ENCODE peak calls at places on chromosomes 4 and X, in seven cellular contexts. One of them, this sample, is unnamed.

GRCh38 chr4:102612824-102613366 is 111.7 kb downstream of the NFKB1 start:
- DNase-seq in activated T-cell treated with anti-CD3 and anti-CD28 coated beads for 48 hours: peak
- DNase-seq in RPMI7951: no peak
- DNase-seq in AG20443: no peak
- DNase-seq in non-pigmented ciliary epithelial cell: no peak
- DNase-seq in SK-MEL-5: no peak
- DNase-seq in posterior cingulate gyrus: no peak
- DNase-seq in this sample: no peak

GRCh38 chr4:67161311-67161710 is 384.0 kb downstream of the CENPC start:
- DNase-seq in non-pigmented ciliary epithelial cell: no peak
- DNase-seq in AG20443: no peak
- DNase-seq in SK-MEL-5: no peak
- DNase-seq in activated T-cell treated with anti-CD3 and anti-CD28 coated beads for 48 hours: no peak
- DNase-seq in RPMI7951: no peak
- DNase-seq in posterior cingulate gyrus: no peak
- DNase-seq in this sample: no peak

GRCh38 chrX:77776648-77777047 is 9.4 kb downstream of the ATRX start:
- DNase-seq in posterior cingulate gyrus: no peak
- DNase-seq in activated T-cell treated with anti-CD3 and anti-CD28 coated beads for 48 hours: no peak
- DNase-seq in RPMI7951: no peak
- DNase-seq in SK-MEL-5: no peak
- DNase-seq in AG20443: no peak
- DNase-seq in non-pigmented ciliary epithelial cell: no peak
- DNase-seq in this sample: no peak

GRCh38 chr4:80361329-80361900 is 25.9 kb downstream of the CFAP299 start:
- DNase-seq in AG20443: peak
- DNase-seq in RPMI7951: peak
- DNase-seq in non-pigmented ciliary epithelial cell: no peak
- DNase-seq in activated T-cell treated with anti-CD3 and anti-CD28 coated beads for 48 hours: no peak
- DNase-seq in posterior cingulate gyrus: no peak
- DNase-seq in SK-MEL-5: peak
- DNase-seq in this sample: peak

GRCh38 chr4:815464-816146 is 10.3 kb downstream of the CPLX1 start:
- DNase-seq in posterior cingulate gyrus: no peak
- DNase-seq in activated T-cell treated with anti-CD3 and anti-CD28 coated beads for 48 hours: no peak
- DNase-seq in AG20443: no peak
- DNase-seq in RPMI7951: no peak
- DNase-seq in non-pigmented ciliary epithelial cell: no peak
- DNase-seq in SK-MEL-5: no peak
- DNase-seq in this sample: no peak

GRCh38 chr4:3791910-3792542 is 25.8 kb downstream of the ADRA2C start:
- DNase-seq in AG20443: peak
- DNase-seq in SK-MEL-5: no peak
- DNase-seq in posterior cingulate gyrus: no peak
- DNase-seq in activated T-cell treated with anti-CD3 and anti-CD28 coated beads for 48 hours: no peak
- DNase-seq in non-pigmented ciliary epithelial cell: no peak
- DNase-seq in RPMI7951: no peak
- DNase-seq in this sample: no peak

GRCh38 chrX:56232221-56233082 is at the start of gene KLF8:
- DNase-seq in posterior cingulate gyrus: no peak
- DNase-seq in RPMI7951: peak
- DNase-seq in SK-MEL-5: peak
- DNase-seq in non-pigmented ciliary epithelial cell: no peak
- DNase-seq in AG20443: peak
- DNase-seq in activated T-cell treated with anti-CD3 and anti-CD28 coated beads for 48 hours: peak
- DNase-seq in this sample: no peak

GRCh38 chr4:184123009-184123408 is 94.7 kb downstream of the ENPP6 start:
- DNase-seq in posterior cingulate gyrus: no peak
- DNase-seq in AG20443: no peak
- DNase-seq in RPMI7951: no peak
- DNase-seq in SK-MEL-5: peak
- DNase-seq in activated T-cell treated with anti-CD3 and anti-CD28 coated beads for 48 hours: no peak
- DNase-seq in non-pigmented ciliary epithelial cell: no peak
- DNase-seq in this sample: no peak

GRCh38 chr4:121147923-121148443 is 16.1 kb downstream of the TNIP3 start:
- DNase-seq in SK-MEL-5: no peak
- DNase-seq in non-pigmented ciliary epithelial cell: no peak
- DNase-seq in posterior cingulate gyrus: no peak
- DNase-seq in RPMI7951: no peak
- DNase-seq in activated T-cell treated with anti-CD3 and anti-CD28 coated beads for 48 hours: no peak
- DNase-seq in AG20443: peak
- DNase-seq in this sample: no peak

GRCh38 chr4:13522282-13523104 is 21.8 kb downstream of the NKX3-2 start:
- DNase-seq in activated T-cell treated with anti-CD3 and anti-CD28 coated beads for 48 hours: no peak
- DNase-seq in posterior cingulate gyrus: no peak
- DNase-seq in RPMI7951: no peak
- DNase-seq in non-pigmented ciliary epithelial cell: no peak
- DNase-seq in AG20443: peak
- DNase-seq in SK-MEL-5: no peak
- DNase-seq in this sample: no peak

GRCh38 chrX:132591719-132592275 is 103.0 kb upstream of the MBNL3 start:
- DNase-seq in SK-MEL-5: no peak
- DNase-seq in posterior cingulate gyrus: no peak
- DNase-seq in activated T-cell treated with anti-CD3 and anti-CD28 coated beads for 48 hours: no peak
- DNase-seq in RPMI7951: no peak
- DNase-seq in non-pigmented ciliary epithelial cell: no peak
- DNase-seq in AG20443: no peak
- DNase-seq in this sample: no peak

GRCh38 chr4:88786011-88786410 is 88.4 kb upstream of the NAP1L5 start:
- DNase-seq in AG20443: no peak
- DNase-seq in posterior cingulate gyrus: peak
- DNase-seq in SK-MEL-5: no peak
- DNase-seq in activated T-cell treated with anti-CD3 and anti-CD28 coated beads for 48 hours: no peak
- DNase-seq in non-pigmented ciliary epithelial cell: no peak
- DNase-seq in RPMI7951: no peak
- DNase-seq in this sample: no peak

GRCh38 chrX:42149786-42150185 is 226.4 kb upstream of the CASK start:
- DNase-seq in RPMI7951: peak
- DNase-seq in AG20443: peak
- DNase-seq in posterior cingulate gyrus: no peak
- DNase-seq in activated T-cell treated with anti-CD3 and anti-CD28 coated beads for 48 hours: no peak
- DNase-seq in non-pigmented ciliary epithelial cell: no peak
- DNase-seq in SK-MEL-5: no peak
- DNase-seq in this sample: no peak

GRCh38 chr4:179626687-179627086 is 2184.4 kb upstream of the AGA start:
- DNase-seq in SK-MEL-5: peak
- DNase-seq in AG20443: no peak
- DNase-seq in posterior cingulate gyrus: no peak
- DNase-seq in RPMI7951: no peak
- DNase-seq in activated T-cell treated with anti-CD3 and anti-CD28 coated beads for 48 hours: no peak
- DNase-seq in non-pigmented ciliary epithelial cell: no peak
- DNase-seq in this sample: no peak

GRCh38 chrX:15675490-15675921 is 10.9 kb upstream of the CLTRN start:
- DNase-seq in RPMI7951: no peak
- DNase-seq in AG20443: peak
- DNase-seq in SK-MEL-5: no peak
- DNase-seq in activated T-cell treated with anti-CD3 and anti-CD28 coated beads for 48 hours: peak
- DNase-seq in posterior cingulate gyrus: peak
- DNase-seq in non-pigmented ciliary epithelial cell: peak
- DNase-seq in this sample: peak

GRCh38 chrX:45697591-45697990 is 496.9 kb upstream of the DIPK2B start:
- DNase-seq in non-pigmented ciliary epithelial cell: peak
- DNase-seq in SK-MEL-5: no peak
- DNase-seq in activated T-cell treated with anti-CD3 and anti-CD28 coated beads for 48 hours: no peak
- DNase-seq in RPMI7951: peak
- DNase-seq in posterior cingulate gyrus: no peak
- DNase-seq in AG20443: peak
- DNase-seq in this sample: no peak

GRCh38 chr4:184941671-184942070 is 76.6 kb upstream of the HELT start:
- DNase-seq in activated T-cell treated with anti-CD3 and anti-CD28 coated beads for 48 hours: no peak
- DNase-seq in SK-MEL-5: no peak
- DNase-seq in AG20443: no peak
- DNase-seq in RPMI7951: no peak
- DNase-seq in non-pigmented ciliary epithelial cell: no peak
- DNase-seq in posterior cingulate gyrus: no peak
- DNase-seq in this sample: no peak

GRCh38 chr4:103938488-103938887 is 218.7 kb upstream of the TACR3 start:
- DNase-seq in non-pigmented ciliary epithelial cell: no peak
- DNase-seq in SK-MEL-5: no peak
- DNase-seq in activated T-cell treated with anti-CD3 and anti-CD28 coated beads for 48 hours: no peak
- DNase-seq in posterior cingulate gyrus: no peak
- DNase-seq in AG20443: no peak
- DNase-seq in RPMI7951: no peak
- DNase-seq in this sample: no peak

GRCh38 chr4:4659871-4660651 is 118.2 kb upstream of the STX18 start:
- DNase-seq in SK-MEL-5: no peak
- DNase-seq in non-pigmented ciliary epithelial cell: peak
- DNase-seq in posterior cingulate gyrus: no peak
- DNase-seq in activated T-cell treated with anti-CD3 and anti-CD28 coated beads for 48 hours: no peak
- DNase-seq in RPMI7951: peak
- DNase-seq in AG20443: peak
- DNase-seq in this sample: no peak

GRCh38 chrX:46218373-46218772 is 326.8 kb downstream of the ZNF674 start:
- DNase-seq in posterior cingulate gyrus: no peak
- DNase-seq in activated T-cell treated with anti-CD3 and anti-CD28 coated beads for 48 hours: no peak
- DNase-seq in RPMI7951: no peak
- DNase-seq in SK-MEL-5: no peak
- DNase-seq in non-pigmented ciliary epithelial cell: no peak
- DNase-seq in AG20443: no peak
- DNase-seq in this sample: no peak

GRCh38 chrX:115425359-115425758 is 135.6 kb upstream of the PLS3 start:
- DNase-seq in activated T-cell treated with anti-CD3 and anti-CD28 coated beads for 48 hours: no peak
- DNase-seq in SK-MEL-5: no peak
- DNase-seq in posterior cingulate gyrus: no peak
- DNase-seq in RPMI7951: no peak
- DNase-seq in non-pigmented ciliary epithelial cell: no peak
- DNase-seq in AG20443: no peak
- DNase-seq in this sample: no peak

GRCh38 chr4:124722069-124722468 is 9.5 kb upstream of the ANKRD50 start:
- DNase-seq in AG20443: no peak
- DNase-seq in RPMI7951: peak
- DNase-seq in posterior cingulate gyrus: no peak
- DNase-seq in activated T-cell treated with anti-CD3 and anti-CD28 coated beads for 48 hours: no peak
- DNase-seq in SK-MEL-5: peak
- DNase-seq in non-pigmented ciliary epithelial cell: no peak
- DNase-seq in this sample: no peak

GRCh38 chr4:635851-636627 is 10.7 kb downstream of the PDE6B start:
- DNase-seq in non-pigmented ciliary epithelial cell: no peak
- DNase-seq in RPMI7951: no peak
- DNase-seq in SK-MEL-5: no peak
- DNase-seq in posterior cingulate gyrus: no peak
- DNase-seq in AG20443: no peak
- DNase-seq in activated T-cell treated with anti-CD3 and anti-CD28 coated beads for 48 hours: no peak
- DNase-seq in this sample: no peak

GRCh38 chr4:117874241-117874640 is 160.0 kb upstream of the NDST3 start:
- DNase-seq in RPMI7951: no peak
- DNase-seq in SK-MEL-5: no peak
- DNase-seq in posterior cingulate gyrus: no peak
- DNase-seq in activated T-cell treated with anti-CD3 and anti-CD28 coated beads for 48 hours: no peak
- DNase-seq in non-pigmented ciliary epithelial cell: no peak
- DNase-seq in AG20443: no peak
- DNase-seq in this sample: no peak

GRCh38 chrX:18377802-18378201 is 23.3 kb upstream of the SCML2 start:
- DNase-seq in activated T-cell treated with anti-CD3 and anti-CD28 coated beads for 48 hours: peak
- DNase-seq in SK-MEL-5: peak
- DNase-seq in RPMI7951: peak
- DNase-seq in posterior cingulate gyrus: no peak
- DNase-seq in non-pigmented ciliary epithelial cell: no peak
- DNase-seq in AG20443: peak
- DNase-seq in this sample: peak

GRCh38 chr4:20984011-20984836 is 284.0 kb downstream of the PACRGL start:
- DNase-seq in activated T-cell treated with anti-CD3 and anti-CD28 coated beads for 48 hours: no peak
- DNase-seq in posterior cingulate gyrus: no peak
- DNase-seq in non-pigmented ciliary epithelial cell: no peak
- DNase-seq in SK-MEL-5: no peak
- DNase-seq in AG20443: no peak
- DNase-seq in RPMI7951: no peak
- DNase-seq in this sample: peak

GRCh38 chrX:69290327-69290726 is 125.1 kb upstream of the PJA1 start:
- DNase-seq in SK-MEL-5: no peak
- DNase-seq in posterior cingulate gyrus: no peak
- DNase-seq in activated T-cell treated with anti-CD3 and anti-CD28 coated beads for 48 hours: no peak
- DNase-seq in RPMI7951: no peak
- DNase-seq in AG20443: no peak
- DNase-seq in non-pigmented ciliary epithelial cell: no peak
- DNase-seq in this sample: no peak

GRCh38 chr4:169205146-169205806 is 65.5 kb downstream of the SH3RF1 start:
- DNase-seq in SK-MEL-5: no peak
- DNase-seq in posterior cingulate gyrus: no peak
- DNase-seq in RPMI7951: no peak
- DNase-seq in AG20443: no peak
- DNase-seq in activated T-cell treated with anti-CD3 and anti-CD28 coated beads for 48 hours: no peak
- DNase-seq in non-pigmented ciliary epithelial cell: no peak
- DNase-seq in this sample: no peak

GRCh38 chr4:55781341-55781740 is 38.2 kb upstream of the EXOC1L start:
- DNase-seq in non-pigmented ciliary epithelial cell: no peak
- DNase-seq in SK-MEL-5: no peak
- DNase-seq in AG20443: no peak
- DNase-seq in RPMI7951: no peak
- DNase-seq in posterior cingulate gyrus: no peak
- DNase-seq in activated T-cell treated with anti-CD3 and anti-CD28 coated beads for 48 hours: no peak
- DNase-seq in this sample: no peak

GRCh38 chrX:85024044-85024443 is 20.4 kb downstream of the APOOL start:
- DNase-seq in activated T-cell treated with anti-CD3 and anti-CD28 coated beads for 48 hours: no peak
- DNase-seq in posterior cingulate gyrus: no peak
- DNase-seq in SK-MEL-5: no peak
- DNase-seq in non-pigmented ciliary epithelial cell: peak
- DNase-seq in RPMI7951: no peak
- DNase-seq in AG20443: no peak
- DNase-seq in this sample: no peak

GRCh38 chrX:7190157-7190556 is 42.2 kb upstream of the PUDP start:
- DNase-seq in SK-MEL-5: no peak
- DNase-seq in non-pigmented ciliary epithelial cell: no peak
- DNase-seq in AG20443: no peak
- DNase-seq in posterior cingulate gyrus: no peak
- DNase-seq in RPMI7951: no peak
- DNase-seq in activated T-cell treated with anti-CD3 and anti-CD28 coated beads for 48 hours: no peak
- DNase-seq in this sample: peak

GRCh38 chrX:148192547-148192946 is 211.4 kb downstream of the FMR1NB start:
- DNase-seq in non-pigmented ciliary epithelial cell: no peak
- DNase-seq in RPMI7951: no peak
- DNase-seq in activated T-cell treated with anti-CD3 and anti-CD28 coated beads for 48 hours: no peak
- DNase-seq in AG20443: no peak
- DNase-seq in posterior cingulate gyrus: no peak
- DNase-seq in SK-MEL-5: no peak
- DNase-seq in this sample: no peak

GRCh38 chr4:13244342-13244905 is 239.7 kb downstream of the RAB28 start:
- DNase-seq in activated T-cell treated with anti-CD3 and anti-CD28 coated beads for 48 hours: no peak
- DNase-seq in RPMI7951: no peak
- DNase-seq in AG20443: no peak
- DNase-seq in posterior cingulate gyrus: no peak
- DNase-seq in non-pigmented ciliary epithelial cell: no peak
- DNase-seq in SK-MEL-5: peak
- DNase-seq in this sample: no peak

This sample was measured in NCI-H774.